ENCODE peak calls at places on chromosomes 11 and 22, in eight cellular contexts. One of them, this sample, is unnamed.

GRCh38 chr11:30333405-30333804 is 10.5 kb downstream of the ARL14EP start:
- ATAC-seq in naive B cell: no peak
- ATAC-seq in lung: no peak
- ATAC-seq in upper lobe of right lung: no peak
- ATAC-seq in mucosa of descending colon: no peak
- ATAC-seq in activated naive CD8-positive, alpha-beta T cell treated with anti-CD3 and anti-CD28 coated beads, Interleukin-2, amount 10 ng/mL, durations not matched to agents 7 days and 5 days: no peak
- ATAC-seq in left lung: no peak
- ATAC-seq in T-cell: peak; percentile 37
- ATAC-seq in this sample: peak; percentile 54

GRCh38 chr22:43923191-43923590 is 414 bp upstream of the PNPLA3 start:
- ATAC-seq in naive B cell: peak; percentile 78
- ATAC-seq in lung: no peak
- ATAC-seq in upper lobe of right lung: no peak
- ATAC-seq in mucosa of descending colon: no peak
- ATAC-seq in activated naive CD8-positive, alpha-beta T cell treated with anti-CD3 and anti-CD28 coated beads, Interleukin-2, amount 10 ng/mL, durations not matched to agents 7 days and 5 days: no peak
- ATAC-seq in left lung: peak; percentile 21
- ATAC-seq in T-cell: peak; percentile 53
- ATAC-seq in this sample: no peak

GRCh38 chr11:133821776-133822175 is 23.5 kb downstream of the SPATA19 start:
- ATAC-seq in naive B cell: no peak
- ATAC-seq in lung: no peak
- ATAC-seq in upper lobe of right lung: peak; percentile 78
- ATAC-seq in mucosa of descending colon: peak; percentile 56
- ATAC-seq in activated naive CD8-positive, alpha-beta T cell treated with anti-CD3 and anti-CD28 coated beads, Interleukin-2, amount 10 ng/mL, durations not matched to agents 7 days and 5 days: peak; percentile 36
- ATAC-seq in left lung: peak; percentile 84
- ATAC-seq in T-cell: no peak
- ATAC-seq in this sample: peak; percentile 53

GRCh38 chr11:45260047-45260446 is 26.1 kb downstream of the SYT13 start:
- ATAC-seq in naive B cell: no peak
- ATAC-seq in lung: no peak
- ATAC-seq in upper lobe of right lung: no peak
- ATAC-seq in mucosa of descending colon: no peak
- ATAC-seq in activated naive CD8-positive, alpha-beta T cell treated with anti-CD3 and anti-CD28 coated beads, Interleukin-2, amount 10 ng/mL, durations not matched to agents 7 days and 5 days: no peak
- ATAC-seq in left lung: no peak
- ATAC-seq in T-cell: no peak
- ATAC-seq in this sample: no peak

GRCh38 chr11:86155210-86155844 is 86.4 kb upstream of the PICALM start:
- ATAC-seq in naive B cell: no peak
- ATAC-seq in lung: no peak
- ATAC-seq in upper lobe of right lung: no peak
- ATAC-seq in mucosa of descending colon: no peak
- ATAC-seq in activated naive CD8-positive, alpha-beta T cell treated with anti-CD3 and anti-CD28 coated beads, Interleukin-2, amount 10 ng/mL, durations not matched to agents 7 days and 5 days: no peak
- ATAC-seq in left lung: no peak
- ATAC-seq in T-cell: no peak
- ATAC-seq in this sample: peak; percentile 60

GRCh38 chr11:78838417-78838816 is 263.8 kb upstream of the NARS2 start:
- ATAC-seq in naive B cell: no peak
- ATAC-seq in lung: no peak
- ATAC-seq in upper lobe of right lung: no peak
- ATAC-seq in mucosa of descending colon: no peak
- ATAC-seq in activated naive CD8-positive, alpha-beta T cell treated with anti-CD3 and anti-CD28 coated beads, Interleukin-2, amount 10 ng/mL, durations not matched to agents 7 days and 5 days: no peak
- ATAC-seq in left lung: no peak
- ATAC-seq in T-cell: no peak
- ATAC-seq in this sample: no peak

GRCh38 chr22:48652796-48653195 is 1174.9 kb downstream of the BRD1 start:
- ATAC-seq in naive B cell: no peak
- ATAC-seq in lung: no peak
- ATAC-seq in upper lobe of right lung: no peak
- ATAC-seq in mucosa of descending colon: no peak
- ATAC-seq in activated naive CD8-positive, alpha-beta T cell treated with anti-CD3 and anti-CD28 coated beads, Interleukin-2, amount 10 ng/mL, durations not matched to agents 7 days and 5 days: no peak
- ATAC-seq in left lung: no peak
- ATAC-seq in T-cell: no peak
- ATAC-seq in this sample: no peak

GRCh38 chr22:11628651-11629511 is 3899.1 kb upstream of the OR11H1 start:
- ATAC-seq in naive B cell: no peak
- ATAC-seq in lung: no peak
- ATAC-seq in upper lobe of right lung: peak; percentile 64
- ATAC-seq in mucosa of descending colon: peak; percentile 16
- ATAC-seq in activated naive CD8-positive, alpha-beta T cell treated with anti-CD3 and anti-CD28 coated beads, Interleukin-2, amount 10 ng/mL, durations not matched to agents 7 days and 5 days: no peak
- ATAC-seq in left lung: no peak
- ATAC-seq in T-cell: no peak
- ATAC-seq in this sample: peak; percentile 49

GRCh38 chr11:61923166-61924015 is 6.0 kb upstream of the RAB3IL1 start:
- ATAC-seq in naive B cell: peak; percentile 40
- ATAC-seq in lung: no peak
- ATAC-seq in upper lobe of right lung: peak; percentile 61
- ATAC-seq in mucosa of descending colon: peak; percentile 60
- ATAC-seq in activated naive CD8-positive, alpha-beta T cell treated with anti-CD3 and anti-CD28 coated beads, Interleukin-2, amount 10 ng/mL, durations not matched to agents 7 days and 5 days: no peak
- ATAC-seq in left lung: peak; percentile 72
- ATAC-seq in T-cell: no peak
- ATAC-seq in this sample: peak; percentile 57

GRCh38 chr11:116837231-116838091 is at the start of gene APOA1:
- ATAC-seq in naive B cell: no peak
- ATAC-seq in lung: no peak
- ATAC-seq in upper lobe of right lung: no peak
- ATAC-seq in mucosa of descending colon: no peak
- ATAC-seq in activated naive CD8-positive, alpha-beta T cell treated with anti-CD3 and anti-CD28 coated beads, Interleukin-2, amount 10 ng/mL, durations not matched to agents 7 days and 5 days: no peak
- ATAC-seq in left lung: no peak
- ATAC-seq in T-cell: no peak
- ATAC-seq in this sample: no peak

This sample was measured in esophagus mucosa.